ENCODE peak calls at places on chromosomes 11 and 22, in six cellular contexts. One of them, this sample, is unnamed.

GRCh38 chr22:38455530-38456271 is 702 bp upstream of the KCNJ4 start:
- DNase-seq in amniotic stem cell: no peak
- DNase-seq in occipital lobe: no peak
- DNase-seq in D341Med: peak; percentile 86
- DNase-seq in activated naive CD4-positive, alpha-beta T cell treated with anti-CD3 and anti-CD28 coated beads, Interleukin-2, amount 10 ng/mL, durations not matched to agents 7 days and 5 days: peak; percentile 36
- DNase-seq in NCI-H1105 treated with DMSO at 0.1 percent for 48 hours: no peak
- DNase-seq in this sample: no peak

GRCh38 chr22:22748297-22748743 is 103.9 kb downstream of the GGTLC2 start:
- DNase-seq in amniotic stem cell: peak; percentile 16
- DNase-seq in occipital lobe: no peak
- DNase-seq in D341Med: peak; percentile 58
- DNase-seq in activated naive CD4-positive, alpha-beta T cell treated with anti-CD3 and anti-CD28 coated beads, Interleukin-2, amount 10 ng/mL, durations not matched to agents 7 days and 5 days: peak; percentile 55
- DNase-seq in NCI-H1105 treated with DMSO at 0.1 percent for 48 hours: peak; percentile 5
- DNase-seq in this sample: peak; percentile 63

GRCh38 chr11:36075053-36075452 is 131.2 kb downstream of the LDLRAD3 start:
- DNase-seq in amniotic stem cell: peak; percentile 65
- DNase-seq in occipital lobe: no peak
- DNase-seq in D341Med: no peak
- DNase-seq in activated naive CD4-positive, alpha-beta T cell treated with anti-CD3 and anti-CD28 coated beads, Interleukin-2, amount 10 ng/mL, durations not matched to agents 7 days and 5 days: no peak
- DNase-seq in NCI-H1105 treated with DMSO at 0.1 percent for 48 hours: no peak
- DNase-seq in this sample: no peak

GRCh38 chr11:94794287-94795168 is 26.4 kb downstream of the AMOTL1 start:
- DNase-seq in amniotic stem cell: peak; percentile 56
- DNase-seq in occipital lobe: no peak
- DNase-seq in D341Med: no peak
- DNase-seq in activated naive CD4-positive, alpha-beta T cell treated with anti-CD3 and anti-CD28 coated beads, Interleukin-2, amount 10 ng/mL, durations not matched to agents 7 days and 5 days: no peak
- DNase-seq in NCI-H1105 treated with DMSO at 0.1 percent for 48 hours: no peak
- DNase-seq in this sample: no peak

GRCh38 chr11:122601131-122602125 is 54.1 kb upstream of the UBASH3B start:
- DNase-seq in amniotic stem cell: peak; percentile 10
- DNase-seq in occipital lobe: no peak
- DNase-seq in D341Med: no peak
- DNase-seq in activated naive CD4-positive, alpha-beta T cell treated with anti-CD3 and anti-CD28 coated beads, Interleukin-2, amount 10 ng/mL, durations not matched to agents 7 days and 5 days: no peak
- DNase-seq in NCI-H1105 treated with DMSO at 0.1 percent for 48 hours: no peak
- DNase-seq in this sample: no peak

GRCh38 chr11:113634940-113635575 is 71.0 kb downstream of the TMPRSS5 start:
- DNase-seq in amniotic stem cell: no peak
- DNase-seq in occipital lobe: no peak
- DNase-seq in D341Med: no peak
- DNase-seq in activated naive CD4-positive, alpha-beta T cell treated with anti-CD3 and anti-CD28 coated beads, Interleukin-2, amount 10 ng/mL, durations not matched to agents 7 days and 5 days: no peak
- DNase-seq in NCI-H1105 treated with DMSO at 0.1 percent for 48 hours: peak; percentile 46
- DNase-seq in this sample: no peak

GRCh38 chr11:64885367-64886286 is 7.2 kb upstream of the EHD1 start:
- DNase-seq in amniotic stem cell: no peak
- DNase-seq in occipital lobe: no peak
- DNase-seq in D341Med: no peak
- DNase-seq in activated naive CD4-positive, alpha-beta T cell treated with anti-CD3 and anti-CD28 coated beads, Interleukin-2, amount 10 ng/mL, durations not matched to agents 7 days and 5 days: peak; percentile 47
- DNase-seq in NCI-H1105 treated with DMSO at 0.1 percent for 48 hours: no peak
- DNase-seq in this sample: peak; percentile 61

GRCh38 chr11:86644291-86644690 is 28.1 kb downstream of the ME3 start:
- DNase-seq in amniotic stem cell: no peak
- DNase-seq in occipital lobe: no peak
- DNase-seq in D341Med: no peak
- DNase-seq in activated naive CD4-positive, alpha-beta T cell treated with anti-CD3 and anti-CD28 coated beads, Interleukin-2, amount 10 ng/mL, durations not matched to agents 7 days and 5 days: no peak
- DNase-seq in NCI-H1105 treated with DMSO at 0.1 percent for 48 hours: no peak
- DNase-seq in this sample: no peak

GRCh38 chr22:19110064-19110458 is 12.2 kb downstream of the DGCR2 start:
- DNase-seq in amniotic stem cell: no peak
- DNase-seq in occipital lobe: no peak
- DNase-seq in D341Med: no peak
- DNase-seq in activated naive CD4-positive, alpha-beta T cell treated with anti-CD3 and anti-CD28 coated beads, Interleukin-2, amount 10 ng/mL, durations not matched to agents 7 days and 5 days: no peak
- DNase-seq in NCI-H1105 treated with DMSO at 0.1 percent for 48 hours: no peak
- DNase-seq in this sample: no peak

GRCh38 chr22:24112188-24112587 is 69.1 kb upstream of the SUSD2 start:
- DNase-seq in amniotic stem cell: no peak
- DNase-seq in occipital lobe: no peak
- DNase-seq in D341Med: no peak
- DNase-seq in activated naive CD4-positive, alpha-beta T cell treated with anti-CD3 and anti-CD28 coated beads, Interleukin-2, amount 10 ng/mL, durations not matched to agents 7 days and 5 days: no peak
- DNase-seq in NCI-H1105 treated with DMSO at 0.1 percent for 48 hours: no peak
- DNase-seq in this sample: no peak

GRCh38 chr11:44334356-44335004 is 24.5 kb upstream of the ALX4 start:
- DNase-seq in amniotic stem cell: no peak
- DNase-seq in occipital lobe: no peak
- DNase-seq in D341Med: no peak
- DNase-seq in activated naive CD4-positive, alpha-beta T cell treated with anti-CD3 and anti-CD28 coated beads, Interleukin-2, amount 10 ng/mL, durations not matched to agents 7 days and 5 days: no peak
- DNase-seq in NCI-H1105 treated with DMSO at 0.1 percent for 48 hours: no peak
- DNase-seq in this sample: no peak

GRCh38 chr11:117444256-117445096 is 116.8 kb downstream of the CEP164 start:
- DNase-seq in amniotic stem cell: no peak
- DNase-seq in occipital lobe: no peak
- DNase-seq in D341Med: peak; percentile 63
- DNase-seq in activated naive CD4-positive, alpha-beta T cell treated with anti-CD3 and anti-CD28 coated beads, Interleukin-2, amount 10 ng/mL, durations not matched to agents 7 days and 5 days: peak; percentile 2
- DNase-seq in NCI-H1105 treated with DMSO at 0.1 percent for 48 hours: peak; percentile 45
- DNase-seq in this sample: no peak

GRCh38 chr11:2699185-2699530 is 636 bp downstream of the KCNQ1OT1 start:
- DNase-seq in amniotic stem cell: no peak
- DNase-seq in occipital lobe: no peak
- DNase-seq in D341Med: no peak
- DNase-seq in activated naive CD4-positive, alpha-beta T cell treated with anti-CD3 and anti-CD28 coated beads, Interleukin-2, amount 10 ng/mL, durations not matched to agents 7 days and 5 days: peak; percentile 29
- DNase-seq in NCI-H1105 treated with DMSO at 0.1 percent for 48 hours: no peak
- DNase-seq in this sample: peak; percentile 23

GRCh38 chr22:50469377-50470305 is 5.2 kb downstream of the SBF1 start:
- DNase-seq in amniotic stem cell: no peak
- DNase-seq in occipital lobe: no peak
- DNase-seq in D341Med: peak; percentile 76
- DNase-seq in activated naive CD4-positive, alpha-beta T cell treated with anti-CD3 and anti-CD28 coated beads, Interleukin-2, amount 10 ng/mL, durations not matched to agents 7 days and 5 days: peak; percentile 99
- DNase-seq in NCI-H1105 treated with DMSO at 0.1 percent for 48 hours: no peak
- DNase-seq in this sample: peak; percentile 97

GRCh38 chr22:50684501-50684900 is 11.9 kb downstream of the SHANK3 start:
- DNase-seq in amniotic stem cell: no peak
- DNase-seq in occipital lobe: no peak
- DNase-seq in D341Med: peak; percentile 35
- DNase-seq in activated naive CD4-positive, alpha-beta T cell treated with anti-CD3 and anti-CD28 coated beads, Interleukin-2, amount 10 ng/mL, durations not matched to agents 7 days and 5 days: no peak
- DNase-seq in NCI-H1105 treated with DMSO at 0.1 percent for 48 hours: no peak
- DNase-seq in this sample: peak; percentile 2

GRCh38 chr22:48899523-48900326 is 927.9 kb downstream of the BRD1 start:
- DNase-seq in amniotic stem cell: no peak
- DNase-seq in occipital lobe: no peak
- DNase-seq in D341Med: peak; percentile 15
- DNase-seq in activated naive CD4-positive, alpha-beta T cell treated with anti-CD3 and anti-CD28 coated beads, Interleukin-2, amount 10 ng/mL, durations not matched to agents 7 days and 5 days: peak; percentile 19
- DNase-seq in NCI-H1105 treated with DMSO at 0.1 percent for 48 hours: no peak
- DNase-seq in this sample: no peak

GRCh38 chr22:49659924-49660315 is 167.8 kb downstream of the BRD1 start:
- DNase-seq in amniotic stem cell: no peak
- DNase-seq in occipital lobe: no peak
- DNase-seq in D341Med: no peak
- DNase-seq in activated naive CD4-positive, alpha-beta T cell treated with anti-CD3 and anti-CD28 coated beads, Interleukin-2, amount 10 ng/mL, durations not matched to agents 7 days and 5 days: no peak
- DNase-seq in NCI-H1105 treated with DMSO at 0.1 percent for 48 hours: no peak
- DNase-seq in this sample: no peak

GRCh38 chr11:45468265-45468856 is 182.2 kb upstream of the SYT13 start:
- DNase-seq in amniotic stem cell: no peak
- DNase-seq in occipital lobe: no peak
- DNase-seq in D341Med: no peak
- DNase-seq in activated naive CD4-positive, alpha-beta T cell treated with anti-CD3 and anti-CD28 coated beads, Interleukin-2, amount 10 ng/mL, durations not matched to agents 7 days and 5 days: no peak
- DNase-seq in NCI-H1105 treated with DMSO at 0.1 percent for 48 hours: no peak
- DNase-seq in this sample: no peak

GRCh38 chr22:38230916-38231315 is 29.1 kb downstream of the MAFF start:
- DNase-seq in amniotic stem cell: no peak
- DNase-seq in occipital lobe: no peak
- DNase-seq in D341Med: no peak
- DNase-seq in activated naive CD4-positive, alpha-beta T cell treated with anti-CD3 and anti-CD28 coated beads, Interleukin-2, amount 10 ng/mL, durations not matched to agents 7 days and 5 days: no peak
- DNase-seq in NCI-H1105 treated with DMSO at 0.1 percent for 48 hours: no peak
- DNase-seq in this sample: no peak

GRCh38 chr11:70567680-70568503 is 169.6 kb downstream of the CTTN start:
- DNase-seq in amniotic stem cell: no peak
- DNase-seq in occipital lobe: no peak
- DNase-seq in D341Med: no peak
- DNase-seq in activated naive CD4-positive, alpha-beta T cell treated with anti-CD3 and anti-CD28 coated beads, Interleukin-2, amount 10 ng/mL, durations not matched to agents 7 days and 5 days: no peak
- DNase-seq in NCI-H1105 treated with DMSO at 0.1 percent for 48 hours: no peak
- DNase-seq in this sample: no peak

GRCh38 chr11:13110929-13111812 is 102.1 kb downstream of the RASSF10 start:
- DNase-seq in amniotic stem cell: no peak
- DNase-seq in occipital lobe: peak; percentile 12
- DNase-seq in D341Med: peak; percentile 64
- DNase-seq in activated naive CD4-positive, alpha-beta T cell treated with anti-CD3 and anti-CD28 coated beads, Interleukin-2, amount 10 ng/mL, durations not matched to agents 7 days and 5 days: no peak
- DNase-seq in NCI-H1105 treated with DMSO at 0.1 percent for 48 hours: no peak
- DNase-seq in this sample: no peak

This sample was measured in activated CD4-positive, alpha-beta memory T cell treated with anti-CD3 and anti-CD28 coated beads for 36 hours.